ENCODE peak calls at places on chromosomes 4 and X, in eight cellular contexts. One of them, this sample, is unnamed.

GRCh38 chr4:112340048-112340447 is 42.9 kb downstream of the ALPK1 start:
- DNase-seq in AG09309: no peak
- DNase-seq in NCI-H2171 treated with DMSO at 0.1 percent for 48 hours: no peak
- DNase-seq in nephron progenitor cell: no peak
- DNase-seq in RCC 7860: no peak
- DNase-seq in NCI-H748 treated with DMSO at 0.1 percent for 48 hours: no peak
- DNase-seq in activated T-cell treated with anti-CD3 and anti-CD28 coated beads, Interleukin-2, amount 50 U/mL, for 48 hours: no peak
- DNase-seq in amniotic stem cell: no peak
- DNase-seq in this sample: no peak

GRCh38 chr4:24884925-24885324 is 27.9 kb downstream of the CCDC149 start:
- DNase-seq in AG09309: no peak
- DNase-seq in NCI-H2171 treated with DMSO at 0.1 percent for 48 hours: no peak
- DNase-seq in nephron progenitor cell: no peak
- DNase-seq in RCC 7860: no peak
- DNase-seq in NCI-H748 treated with DMSO at 0.1 percent for 48 hours: no peak
- DNase-seq in activated T-cell treated with anti-CD3 and anti-CD28 coated beads, Interleukin-2, amount 50 U/mL, for 48 hours: no peak
- DNase-seq in amniotic stem cell: no peak
- DNase-seq in this sample: no peak

GRCh38 chr4:33886356-33886755 is 2358.0 kb downstream of the ARAP2 start:
- DNase-seq in AG09309: no peak
- DNase-seq in NCI-H2171 treated with DMSO at 0.1 percent for 48 hours: peak
- DNase-seq in nephron progenitor cell: no peak
- DNase-seq in RCC 7860: no peak
- DNase-seq in NCI-H748 treated with DMSO at 0.1 percent for 48 hours: no peak
- DNase-seq in activated T-cell treated with anti-CD3 and anti-CD28 coated beads, Interleukin-2, amount 50 U/mL, for 48 hours: no peak
- DNase-seq in amniotic stem cell: no peak
- DNase-seq in this sample: no peak

GRCh38 chr4:115356176-115356575 is 242.8 kb upstream of the NDST4 start:
- DNase-seq in AG09309: no peak
- DNase-seq in NCI-H2171 treated with DMSO at 0.1 percent for 48 hours: no peak
- DNase-seq in nephron progenitor cell: no peak
- DNase-seq in RCC 7860: no peak
- DNase-seq in NCI-H748 treated with DMSO at 0.1 percent for 48 hours: no peak
- DNase-seq in activated T-cell treated with anti-CD3 and anti-CD28 coated beads, Interleukin-2, amount 50 U/mL, for 48 hours: no peak
- DNase-seq in amniotic stem cell: no peak
- DNase-seq in this sample: no peak

GRCh38 chrX:138014577-138014976 is 448.6 kb downstream of the ZIC3 start:
- DNase-seq in AG09309: no peak
- DNase-seq in NCI-H2171 treated with DMSO at 0.1 percent for 48 hours: no peak
- DNase-seq in nephron progenitor cell: no peak
- DNase-seq in RCC 7860: no peak
- DNase-seq in NCI-H748 treated with DMSO at 0.1 percent for 48 hours: no peak
- DNase-seq in activated T-cell treated with anti-CD3 and anti-CD28 coated beads, Interleukin-2, amount 50 U/mL, for 48 hours: no peak
- DNase-seq in amniotic stem cell: no peak
- DNase-seq in this sample: no peak

GRCh38 chr4:122977103-122977502 is 54.7 kb upstream of the NUDT6 start:
- DNase-seq in AG09309: no peak
- DNase-seq in NCI-H2171 treated with DMSO at 0.1 percent for 48 hours: no peak
- DNase-seq in nephron progenitor cell: no peak
- DNase-seq in RCC 7860: no peak
- DNase-seq in NCI-H748 treated with DMSO at 0.1 percent for 48 hours: no peak
- DNase-seq in activated T-cell treated with anti-CD3 and anti-CD28 coated beads, Interleukin-2, amount 50 U/mL, for 48 hours: no peak
- DNase-seq in amniotic stem cell: no peak
- DNase-seq in this sample: no peak

GRCh38 chr4:1973661-1974060 is 35.1 kb downstream of the NELFA start:
- DNase-seq in AG09309: no peak
- DNase-seq in NCI-H2171 treated with DMSO at 0.1 percent for 48 hours: no peak
- DNase-seq in nephron progenitor cell: no peak
- DNase-seq in RCC 7860: no peak
- DNase-seq in NCI-H748 treated with DMSO at 0.1 percent for 48 hours: no peak
- DNase-seq in activated T-cell treated with anti-CD3 and anti-CD28 coated beads, Interleukin-2, amount 50 U/mL, for 48 hours: no peak
- DNase-seq in amniotic stem cell: no peak
- DNase-seq in this sample: no peak

GRCh38 chrX:71536285-71536684 is 3.4 kb downstream of the OGT start:
- DNase-seq in AG09309: no peak
- DNase-seq in NCI-H2171 treated with DMSO at 0.1 percent for 48 hours: peak
- DNase-seq in nephron progenitor cell: no peak
- DNase-seq in RCC 7860: no peak
- DNase-seq in NCI-H748 treated with DMSO at 0.1 percent for 48 hours: no peak
- DNase-seq in activated T-cell treated with anti-CD3 and anti-CD28 coated beads, Interleukin-2, amount 50 U/mL, for 48 hours: no peak
- DNase-seq in amniotic stem cell: no peak
- DNase-seq in this sample: no peak

GRCh38 chr4:106775636-106776035 is 260.5 kb downstream of the DKK2 start:
- DNase-seq in AG09309: no peak
- DNase-seq in NCI-H2171 treated with DMSO at 0.1 percent for 48 hours: no peak
- DNase-seq in nephron progenitor cell: no peak
- DNase-seq in RCC 7860: no peak
- DNase-seq in NCI-H748 treated with DMSO at 0.1 percent for 48 hours: no peak
- DNase-seq in activated T-cell treated with anti-CD3 and anti-CD28 coated beads, Interleukin-2, amount 50 U/mL, for 48 hours: no peak
- DNase-seq in amniotic stem cell: no peak
- DNase-seq in this sample: no peak

GRCh38 chr4:47926667-47927258 is 12.4 kb upstream of the NFXL1 start:
- DNase-seq in AG09309: peak
- DNase-seq in NCI-H2171 treated with DMSO at 0.1 percent for 48 hours: peak
- DNase-seq in nephron progenitor cell: peak
- DNase-seq in RCC 7860: no peak
- DNase-seq in NCI-H748 treated with DMSO at 0.1 percent for 48 hours: peak
- DNase-seq in activated T-cell treated with anti-CD3 and anti-CD28 coated beads, Interleukin-2, amount 50 U/mL, for 48 hours: peak
- DNase-seq in amniotic stem cell: peak
- DNase-seq in this sample: no peak

GRCh38 chrX:70089575-70090297 is 27.5 kb downstream of the OTUD6A start:
- DNase-seq in AG09309: no peak
- DNase-seq in NCI-H2171 treated with DMSO at 0.1 percent for 48 hours: no peak
- DNase-seq in nephron progenitor cell: no peak
- DNase-seq in RCC 7860: peak
- DNase-seq in NCI-H748 treated with DMSO at 0.1 percent for 48 hours: no peak
- DNase-seq in activated T-cell treated with anti-CD3 and anti-CD28 coated beads, Interleukin-2, amount 50 U/mL, for 48 hours: no peak
- DNase-seq in amniotic stem cell: no peak
- DNase-seq in this sample: no peak

GRCh38 chr4:11261066-11261850 is 167.4 kb downstream of the HS3ST1 start:
- DNase-seq in AG09309: no peak
- DNase-seq in NCI-H2171 treated with DMSO at 0.1 percent for 48 hours: no peak
- DNase-seq in nephron progenitor cell: no peak
- DNase-seq in RCC 7860: no peak
- DNase-seq in NCI-H748 treated with DMSO at 0.1 percent for 48 hours: no peak
- DNase-seq in activated T-cell treated with anti-CD3 and anti-CD28 coated beads, Interleukin-2, amount 50 U/mL, for 48 hours: no peak
- DNase-seq in amniotic stem cell: no peak
- DNase-seq in this sample: no peak

GRCh38 chr4:52714597-52715254 is 36.5 kb downstream of the ERVMER34-1 start:
- DNase-seq in AG09309: no peak
- DNase-seq in NCI-H2171 treated with DMSO at 0.1 percent for 48 hours: no peak
- DNase-seq in nephron progenitor cell: no peak
- DNase-seq in RCC 7860: no peak
- DNase-seq in NCI-H748 treated with DMSO at 0.1 percent for 48 hours: no peak
- DNase-seq in activated T-cell treated with anti-CD3 and anti-CD28 coated beads, Interleukin-2, amount 50 U/mL, for 48 hours: peak
- DNase-seq in amniotic stem cell: no peak
- DNase-seq in this sample: no peak

GRCh38 chrX:130637591-130637990 is 235.8 kb downstream of the RBMX2 start:
- DNase-seq in AG09309: peak
- DNase-seq in NCI-H2171 treated with DMSO at 0.1 percent for 48 hours: no peak
- DNase-seq in nephron progenitor cell: no peak
- DNase-seq in RCC 7860: no peak
- DNase-seq in NCI-H748 treated with DMSO at 0.1 percent for 48 hours: no peak
- DNase-seq in activated T-cell treated with anti-CD3 and anti-CD28 coated beads, Interleukin-2, amount 50 U/mL, for 48 hours: no peak
- DNase-seq in amniotic stem cell: no peak
- DNase-seq in this sample: no peak

GRCh38 chr4:3719836-3720235 is 46.3 kb upstream of the ADRA2C start:
- DNase-seq in AG09309: no peak
- DNase-seq in NCI-H2171 treated with DMSO at 0.1 percent for 48 hours: no peak
- DNase-seq in nephron progenitor cell: no peak
- DNase-seq in RCC 7860: no peak
- DNase-seq in NCI-H748 treated with DMSO at 0.1 percent for 48 hours: no peak
- DNase-seq in activated T-cell treated with anti-CD3 and anti-CD28 coated beads, Interleukin-2, amount 50 U/mL, for 48 hours: no peak
- DNase-seq in amniotic stem cell: no peak
- DNase-seq in this sample: no peak

GRCh38 chr4:24278693-24279092 is 305.7 kb downstream of the DHX15 start:
- DNase-seq in AG09309: no peak
- DNase-seq in NCI-H2171 treated with DMSO at 0.1 percent for 48 hours: no peak
- DNase-seq in nephron progenitor cell: no peak
- DNase-seq in RCC 7860: no peak
- DNase-seq in NCI-H748 treated with DMSO at 0.1 percent for 48 hours: no peak
- DNase-seq in activated T-cell treated with anti-CD3 and anti-CD28 coated beads, Interleukin-2, amount 50 U/mL, for 48 hours: no peak
- DNase-seq in amniotic stem cell: no peak
- DNase-seq in this sample: no peak

GRCh38 chr4:82372502-82372873 is 1.3 kb downstream of the HNRNPD start:
- DNase-seq in AG09309: no peak
- DNase-seq in NCI-H2171 treated with DMSO at 0.1 percent for 48 hours: peak
- DNase-seq in nephron progenitor cell: peak
- DNase-seq in RCC 7860: peak
- DNase-seq in NCI-H748 treated with DMSO at 0.1 percent for 48 hours: peak
- DNase-seq in activated T-cell treated with anti-CD3 and anti-CD28 coated beads, Interleukin-2, amount 50 U/mL, for 48 hours: peak
- DNase-seq in amniotic stem cell: no peak
- DNase-seq in this sample: peak

GRCh38 chr4:47483722-47484121 is 1.4 kb upstream of the ATP10D start:
- DNase-seq in AG09309: no peak
- DNase-seq in NCI-H2171 treated with DMSO at 0.1 percent for 48 hours: no peak
- DNase-seq in nephron progenitor cell: no peak
- DNase-seq in RCC 7860: no peak
- DNase-seq in NCI-H748 treated with DMSO at 0.1 percent for 48 hours: no peak
- DNase-seq in activated T-cell treated with anti-CD3 and anti-CD28 coated beads, Interleukin-2, amount 50 U/mL, for 48 hours: no peak
- DNase-seq in amniotic stem cell: no peak
- DNase-seq in this sample: no peak

GRCh38 chr4:109614015-109614414 is 54.0 kb downstream of the MCUB start:
- DNase-seq in AG09309: no peak
- DNase-seq in NCI-H2171 treated with DMSO at 0.1 percent for 48 hours: no peak
- DNase-seq in nephron progenitor cell: no peak
- DNase-seq in RCC 7860: no peak
- DNase-seq in NCI-H748 treated with DMSO at 0.1 percent for 48 hours: no peak
- DNase-seq in activated T-cell treated with anti-CD3 and anti-CD28 coated beads, Interleukin-2, amount 50 U/mL, for 48 hours: no peak
- DNase-seq in amniotic stem cell: no peak
- DNase-seq in this sample: no peak

GRCh38 chr4:106369456-106370060 is 980 bp upstream of the GIMD1 start:
- DNase-seq in AG09309: peak
- DNase-seq in NCI-H2171 treated with DMSO at 0.1 percent for 48 hours: peak
- DNase-seq in nephron progenitor cell: peak
- DNase-seq in RCC 7860: peak
- DNase-seq in NCI-H748 treated with DMSO at 0.1 percent for 48 hours: no peak
- DNase-seq in activated T-cell treated with anti-CD3 and anti-CD28 coated beads, Interleukin-2, amount 50 U/mL, for 48 hours: no peak
- DNase-seq in amniotic stem cell: peak
- DNase-seq in this sample: no peak

GRCh38 chr4:82726601-82727000 is 72.0 kb downstream of the SCD5 start:
- DNase-seq in AG09309: no peak
- DNase-seq in NCI-H2171 treated with DMSO at 0.1 percent for 48 hours: no peak
- DNase-seq in nephron progenitor cell: no peak
- DNase-seq in RCC 7860: no peak
- DNase-seq in NCI-H748 treated with DMSO at 0.1 percent for 48 hours: no peak
- DNase-seq in activated T-cell treated with anti-CD3 and anti-CD28 coated beads, Interleukin-2, amount 50 U/mL, for 48 hours: no peak
- DNase-seq in amniotic stem cell: no peak
- DNase-seq in this sample: no peak

GRCh38 chrX:22192419-22193086 is 80.2 kb upstream of the CBLL2 start:
- DNase-seq in AG09309: no peak
- DNase-seq in NCI-H2171 treated with DMSO at 0.1 percent for 48 hours: peak
- DNase-seq in nephron progenitor cell: peak
- DNase-seq in RCC 7860: peak
- DNase-seq in NCI-H748 treated with DMSO at 0.1 percent for 48 hours: peak
- DNase-seq in activated T-cell treated with anti-CD3 and anti-CD28 coated beads, Interleukin-2, amount 50 U/mL, for 48 hours: peak
- DNase-seq in amniotic stem cell: peak
- DNase-seq in this sample: no peak

GRCh38 chr4:1746265-1746691 is 25.0 kb downstream of the TACC3 start:
- DNase-seq in AG09309: no peak
- DNase-seq in NCI-H2171 treated with DMSO at 0.1 percent for 48 hours: peak
- DNase-seq in nephron progenitor cell: peak
- DNase-seq in RCC 7860: peak
- DNase-seq in NCI-H748 treated with DMSO at 0.1 percent for 48 hours: no peak
- DNase-seq in activated T-cell treated with anti-CD3 and anti-CD28 coated beads, Interleukin-2, amount 50 U/mL, for 48 hours: peak
- DNase-seq in amniotic stem cell: no peak
- DNase-seq in this sample: no peak

GRCh38 chrX:143634373-143634685 is 1.6 kb downstream of the SLITRK4 start:
- DNase-seq in AG09309: no peak
- DNase-seq in NCI-H2171 treated with DMSO at 0.1 percent for 48 hours: no peak
- DNase-seq in nephron progenitor cell: peak
- DNase-seq in RCC 7860: no peak
- DNase-seq in NCI-H748 treated with DMSO at 0.1 percent for 48 hours: no peak
- DNase-seq in activated T-cell treated with anti-CD3 and anti-CD28 coated beads, Interleukin-2, amount 50 U/mL, for 48 hours: no peak
- DNase-seq in amniotic stem cell: no peak
- DNase-seq in this sample: no peak

GRCh38 chrX:53262189-53262917 is 19.0 kb downstream of the IQSEC2 start:
- DNase-seq in AG09309: no peak
- DNase-seq in NCI-H2171 treated with DMSO at 0.1 percent for 48 hours: no peak
- DNase-seq in nephron progenitor cell: no peak
- DNase-seq in RCC 7860: no peak
- DNase-seq in NCI-H748 treated with DMSO at 0.1 percent for 48 hours: no peak
- DNase-seq in activated T-cell treated with anti-CD3 and anti-CD28 coated beads, Interleukin-2, amount 50 U/mL, for 48 hours: no peak
- DNase-seq in amniotic stem cell: no peak
- DNase-seq in this sample: peak